ENCODE peak calls at places on chromosomes 2 and 18, in four cellular contexts. W, T, B and Z are unnamed samples. For H3K4me1, the result is how much of the 10 kb centered on the place peaks cover.

GRCh38 chr2:133417410-133417809 is 150.9 kb downstream of the NCKAP5 start:
- DNase-seq in W (no peak), T (peak), B (no peak), Z (no peak)

GRCh38 chr18:70386582-70386981 is 97.7 kb downstream of the SOCS6 start:
- DNase-seq in W (no peak), T (no peak), B (no peak), Z (no peak)

GRCh38 chr2:121746071-121746578 is 9.3 kb upstream of the TSN start:
- DNase-seq in W (peak), T (no peak), B (no peak), Z (no peak)

GRCh38 chr2:170212625-170213280 is 34.8 kb downstream of the MYO3B start:
- DNase-seq in W (no peak), T (no peak), B (peak), Z (no peak)

GRCh38 chr2:160836755-160837154 is 323.5 kb upstream of the TANK start:
- DNase-seq in W (no peak), T (no peak), B (no peak), Z (no peak)

GRCh38 chr2:128235581-128235980 is 83.1 kb downstream of the HS6ST1 start:
- DNase-seq in W (no peak), T (no peak), B (no peak), Z (no peak)

GRCh38 chr2:133810559-133810958 is 242.3 kb upstream of the NCKAP5 start:
- DNase-seq in W (no peak), T (no peak), B (no peak), Z (no peak)

GRCh38 chr2:206256711-206257110 is 17.8 kb upstream of the ZDBF2 start:
- DNase-seq in W (no peak), T (no peak), B (no peak), Z (no peak)

GRCh38 chr2:27137322-27137935 is 1.8 kb downstream of the PRR30 start:
- DNase-seq in W (no peak), T (no peak), B (no peak), Z (no peak)
- TF ChIP-seq FOXM1 in W (no peak), T (no peak), B (no peak), Z (no peak)

DNA sequence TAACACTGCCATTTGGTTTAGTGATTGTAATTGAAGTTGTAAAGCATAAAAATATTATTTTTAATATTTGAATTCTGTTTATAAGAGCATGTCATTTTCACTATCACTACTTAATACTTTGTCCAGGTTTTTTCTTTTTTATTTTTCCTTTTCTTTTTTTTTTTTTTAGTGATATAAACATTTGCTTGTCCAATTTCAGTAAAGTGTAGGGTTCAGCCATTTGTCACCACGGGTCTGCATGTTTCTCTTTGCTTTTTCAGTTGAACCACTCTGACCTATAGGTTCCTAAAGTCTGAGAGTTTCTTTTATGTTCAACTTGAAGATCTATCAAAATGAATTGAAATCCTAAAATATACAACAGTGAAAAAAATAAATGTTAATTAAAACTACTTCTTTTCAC is 48.5 kb upstream of the SPAG16 start:
- DNase-seq in W (no peak), T (no peak), B (no peak), Z (no peak)
- H3K4me1 ChIP-seq in W (under half), T (under half), B (under half), Z (under half)

DNA sequence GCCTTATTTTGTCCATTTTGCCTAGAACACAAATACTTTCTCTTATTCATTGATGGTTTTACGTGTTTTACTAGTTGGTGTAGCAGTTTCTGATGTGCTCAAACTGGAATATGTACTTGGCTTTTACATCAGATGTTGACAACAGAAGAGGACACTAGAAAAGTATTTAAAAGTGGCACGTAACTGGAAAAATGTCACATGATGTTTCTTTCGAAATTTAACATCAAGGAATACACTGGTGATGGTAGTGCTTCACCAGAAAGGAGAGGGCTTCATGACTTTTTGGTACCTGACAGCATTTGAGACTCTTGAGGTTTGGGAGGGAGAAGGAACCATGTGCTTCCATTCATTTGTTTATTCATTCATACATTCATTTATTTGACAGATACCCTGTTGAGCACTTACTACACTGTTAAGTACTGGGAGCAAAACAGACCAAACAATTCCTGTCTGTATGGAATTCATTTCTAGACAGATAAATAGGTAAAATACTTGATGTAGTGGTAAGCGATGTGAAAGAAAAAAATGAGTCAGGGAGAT is 1.5 kb downstream of the GIGYF2 start:
- DNase-seq in W (no peak), T (no peak), B (no peak), Z (no peak)
- TF ChIP-seq FOXM1 in W (no peak), T (no peak), B (no peak), Z (no peak)

GRCh38 chr2:9650119-9650821 is 19.5 kb upstream of the YWHAQ start:
- DNase-seq in W (no peak), T (no peak), B (no peak), Z (no peak)

GRCh38 chr2:9649261-9649660 is 18.5 kb upstream of the YWHAQ start:
- DNase-seq in W (no peak), T (no peak), B (no peak), Z (no peak)

GRCh38 chr2:9647884-9648283 is 17.1 kb upstream of the YWHAQ start:
- DNase-seq in W (no peak), T (peak), B (no peak), Z (no peak)

GRCh38 chr2:9646631-9647030 is 15.8 kb upstream of the YWHAQ start:
- DNase-seq in W (no peak), T (no peak), B (no peak), Z (no peak)

GRCh38 chr2:9648821-9649220 is 18.0 kb upstream of the YWHAQ start:
- DNase-seq in W (no peak), T (no peak), B (no peak), Z (no peak)
- H3K4me1 ChIP-seq in W (under half), T (under half), B (under half), Z (under half)

GRCh38 chr2:153403937-153404336 is 74.6 kb downstream of the RPRM start:
- DNase-seq in W (no peak), T (no peak), B (no peak), Z (no peak)
- TF ChIP-seq FOXM1 in W (no peak), T (no peak), B (no peak), Z (no peak)

DNA sequence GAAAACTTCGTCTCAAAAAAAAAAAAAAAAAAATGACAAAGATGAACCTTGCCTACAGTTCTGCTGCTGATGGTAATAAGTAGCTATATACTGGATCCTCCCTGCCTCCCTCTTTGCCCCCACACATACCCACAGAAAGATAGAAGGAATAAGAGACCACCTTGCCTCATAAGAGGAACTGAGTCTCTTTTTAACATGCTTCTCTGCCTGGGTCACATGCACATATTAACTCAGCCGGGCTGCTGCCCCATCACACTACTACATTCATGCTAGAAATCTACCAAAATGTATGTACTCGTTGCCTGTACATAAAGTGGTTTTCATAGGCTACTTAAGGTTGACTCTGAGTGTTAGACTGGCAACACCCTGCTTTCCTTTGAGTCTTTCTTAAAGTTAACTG is 78.9 kb upstream of the B3GNT2 start:
- DNase-seq in W (no peak), T (no peak), B (no peak), Z (no peak)
- H3K4me1 ChIP-seq in W (under half), T (under half), B (under half), Z (under half)

DNA sequence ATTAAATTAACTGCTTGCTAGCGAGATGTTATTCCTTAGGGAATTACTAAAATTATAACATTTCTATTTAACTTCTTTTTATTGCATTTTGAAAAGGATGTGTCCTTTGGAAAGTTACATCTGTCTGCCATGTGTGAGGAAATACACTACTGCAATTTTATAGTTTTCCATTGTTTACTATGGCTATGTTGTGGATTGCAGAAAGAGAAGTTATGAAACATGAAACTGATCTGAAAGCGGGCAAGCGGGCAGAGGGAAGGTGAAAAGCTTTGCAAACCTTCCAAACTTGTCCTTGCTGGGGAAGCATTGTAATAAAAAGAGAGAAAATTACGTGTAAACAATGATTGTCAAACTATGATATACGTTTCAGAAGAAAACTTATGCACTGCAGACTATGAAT is 13.6 kb downstream of the NCKAP1 start:
- DNase-seq in W (no peak), T (no peak), B (no peak), Z (no peak)
- TF ChIP-seq FOXM1 in W (no peak), T (no peak), B (no peak), Z (no peak)

GRCh38 chr18:77110400-77110799 is 22.2 kb downstream of the MBP start:
- DNase-seq in W (no peak), T (no peak), B (no peak), Z (no peak)
- H3K4me1 ChIP-seq in W (under half), T (under half), B (under half), Z (under half)

GRCh38 chr18:24118750-24119577 is 19.9 kb upstream of the CABYR start:
- DNase-seq in W (peak), T (peak), B (peak), Z (peak)
- TF ChIP-seq FOXM1 in W (no peak), T (no peak), B (no peak), Z (no peak)